ENCODE peak calls at places on chromosomes 5 and 9, in ten cellular contexts. One of them, this sample, is unnamed.

GRCh38 chr5:18465833-18466681 is 831.8 kb downstream of the TAF11L14 start:
- DNase-seq in fibroblast of pulmonary artery: peak
- DNase-seq in naive B cell: peak
- DNase-seq in substantia nigra: peak
- DNase-seq in A549: peak
- DNase-seq in EH: peak
- DNase-seq in stimulated activated CD4-positive, alpha-beta T cell treated with anti-CD3 and anti-CD28 coated beads, Interleukin-1b, Interleukin-23, amount 100 ng/mL, for 1 hour: no peak
- DNase-seq in neural progenitor cell: peak
- DNase-seq in HEK293T: peak
- DNase-seq in T-helper 2 cell: no peak
- DNase-seq in this sample: no peak

GRCh38 chr9:3929345-3930150 is 370.3 kb downstream of the GLIS3 start:
- DNase-seq in fibroblast of pulmonary artery: no peak
- DNase-seq in naive B cell: no peak
- DNase-seq in substantia nigra: no peak
- DNase-seq in A549: no peak
- DNase-seq in EH: peak
- DNase-seq in stimulated activated CD4-positive, alpha-beta T cell treated with anti-CD3 and anti-CD28 coated beads, Interleukin-1b, Interleukin-23, amount 100 ng/mL, for 1 hour: no peak
- DNase-seq in neural progenitor cell: no peak
- DNase-seq in HEK293T: no peak
- DNase-seq in T-helper 2 cell: no peak
- DNase-seq in this sample: no peak

GRCh38 chr5:9712506-9713285 is 82.5 kb upstream of the TAS2R1 start:
- DNase-seq in fibroblast of pulmonary artery: peak
- DNase-seq in naive B cell: no peak
- DNase-seq in substantia nigra: no peak
- DNase-seq in A549: no peak
- DNase-seq in EH: peak
- DNase-seq in stimulated activated CD4-positive, alpha-beta T cell treated with anti-CD3 and anti-CD28 coated beads, Interleukin-1b, Interleukin-23, amount 100 ng/mL, for 1 hour: no peak
- DNase-seq in neural progenitor cell: no peak
- DNase-seq in HEK293T: no peak
- DNase-seq in T-helper 2 cell: no peak
- DNase-seq in this sample: no peak

GRCh38 chr5:32541241-32541640 is 44.1 kb upstream of the SUB1 start:
- DNase-seq in fibroblast of pulmonary artery: peak
- DNase-seq in naive B cell: no peak
- DNase-seq in substantia nigra: no peak
- DNase-seq in A549: no peak
- DNase-seq in EH: peak
- DNase-seq in stimulated activated CD4-positive, alpha-beta T cell treated with anti-CD3 and anti-CD28 coated beads, Interleukin-1b, Interleukin-23, amount 100 ng/mL, for 1 hour: no peak
- DNase-seq in neural progenitor cell: no peak
- DNase-seq in HEK293T: no peak
- DNase-seq in T-helper 2 cell: no peak
- DNase-seq in this sample: no peak

GRCh38 chr5:23007762-23008161 is 154.6 kb upstream of the CDH12 start:
- DNase-seq in fibroblast of pulmonary artery: no peak
- DNase-seq in naive B cell: no peak
- DNase-seq in substantia nigra: no peak
- DNase-seq in A549: no peak
- DNase-seq in EH: no peak
- DNase-seq in stimulated activated CD4-positive, alpha-beta T cell treated with anti-CD3 and anti-CD28 coated beads, Interleukin-1b, Interleukin-23, amount 100 ng/mL, for 1 hour: no peak
- DNase-seq in neural progenitor cell: no peak
- DNase-seq in HEK293T: no peak
- DNase-seq in T-helper 2 cell: no peak
- DNase-seq in this sample: no peak

GRCh38 chr9:127567898-127568617 is 44.0 kb upstream of the STXBP1 start:
- DNase-seq in fibroblast of pulmonary artery: no peak
- DNase-seq in naive B cell: no peak
- DNase-seq in substantia nigra: no peak
- DNase-seq in A549: no peak
- DNase-seq in EH: no peak
- DNase-seq in stimulated activated CD4-positive, alpha-beta T cell treated with anti-CD3 and anti-CD28 coated beads, Interleukin-1b, Interleukin-23, amount 100 ng/mL, for 1 hour: no peak
- DNase-seq in neural progenitor cell: peak
- DNase-seq in HEK293T: peak
- DNase-seq in T-helper 2 cell: no peak
- DNase-seq in this sample: no peak

GRCh38 chr5:963673-964531 is 44.7 kb upstream of the NKD2 start:
- DNase-seq in fibroblast of pulmonary artery: peak
- DNase-seq in naive B cell: peak
- DNase-seq in substantia nigra: no peak
- DNase-seq in A549: no peak
- DNase-seq in EH: peak
- DNase-seq in stimulated activated CD4-positive, alpha-beta T cell treated with anti-CD3 and anti-CD28 coated beads, Interleukin-1b, Interleukin-23, amount 100 ng/mL, for 1 hour: no peak
- DNase-seq in neural progenitor cell: no peak
- DNase-seq in HEK293T: no peak
- DNase-seq in T-helper 2 cell: peak
- DNase-seq in this sample: no peak

GRCh38 chr9:97562542-97562941 is 61.1 kb downstream of the TMOD1 start:
- DNase-seq in fibroblast of pulmonary artery: no peak
- DNase-seq in naive B cell: no peak
- DNase-seq in substantia nigra: no peak
- DNase-seq in A549: no peak
- DNase-seq in EH: no peak
- DNase-seq in stimulated activated CD4-positive, alpha-beta T cell treated with anti-CD3 and anti-CD28 coated beads, Interleukin-1b, Interleukin-23, amount 100 ng/mL, for 1 hour: no peak
- DNase-seq in neural progenitor cell: no peak
- DNase-seq in HEK293T: no peak
- DNase-seq in T-helper 2 cell: no peak
- DNase-seq in this sample: no peak

GRCh38 chr9:132631280-132631679 is 38.5 kb downstream of the DDX31 start:
- DNase-seq in fibroblast of pulmonary artery: no peak
- DNase-seq in naive B cell: no peak
- DNase-seq in substantia nigra: no peak
- DNase-seq in A549: no peak
- DNase-seq in EH: peak
- DNase-seq in stimulated activated CD4-positive, alpha-beta T cell treated with anti-CD3 and anti-CD28 coated beads, Interleukin-1b, Interleukin-23, amount 100 ng/mL, for 1 hour: no peak
- DNase-seq in neural progenitor cell: no peak
- DNase-seq in HEK293T: no peak
- DNase-seq in T-helper 2 cell: no peak
- DNase-seq in this sample: no peak

GRCh38 chr5:72137826-72138409 is 30.6 kb downstream of the MAP1B start:
- DNase-seq in fibroblast of pulmonary artery: no peak
- DNase-seq in naive B cell: peak
- DNase-seq in substantia nigra: no peak
- DNase-seq in A549: peak
- DNase-seq in EH: peak
- DNase-seq in stimulated activated CD4-positive, alpha-beta T cell treated with anti-CD3 and anti-CD28 coated beads, Interleukin-1b, Interleukin-23, amount 100 ng/mL, for 1 hour: no peak
- DNase-seq in neural progenitor cell: no peak
- DNase-seq in HEK293T: no peak
- DNase-seq in T-helper 2 cell: no peak
- DNase-seq in this sample: no peak

GRCh38 chr9:134065720-134066419 is 2.0 kb downstream of the BRD3 start:
- DNase-seq in fibroblast of pulmonary artery: peak
- DNase-seq in naive B cell: peak
- DNase-seq in substantia nigra: no peak
- DNase-seq in A549: peak
- DNase-seq in EH: peak
- DNase-seq in stimulated activated CD4-positive, alpha-beta T cell treated with anti-CD3 and anti-CD28 coated beads, Interleukin-1b, Interleukin-23, amount 100 ng/mL, for 1 hour: no peak
- DNase-seq in neural progenitor cell: peak
- DNase-seq in HEK293T: no peak
- DNase-seq in T-helper 2 cell: no peak
- DNase-seq in this sample: no peak

This sample was measured in esophagus squamous epithelium.